ENCODE peak calls at places on chromosomes 1 and 21, in four cellular contexts. One of them, this sample, is unnamed.

GRCh38 chr1:30756545-30757195 is 904 bp downstream of the LAPTM5 start:
- DNase-seq in K562: peak
- DNase-seq in HL-60: peak
- DNase-seq in GM12878: no peak
- DNase-seq in this sample: no peak

GRCh38 chr1:186681136-186681535 is 913 bp upstream of the PTGS2 start:
- DNase-seq in K562: no peak
- DNase-seq in HL-60: no peak
- DNase-seq in GM12878: no peak
- DNase-seq in this sample: no peak

GRCh38 chr1:58689167-58689566 is 10.7 kb downstream of the MYSM1 start:
- DNase-seq in K562: no peak
- DNase-seq in HL-60: no peak
- DNase-seq in GM12878: no peak
- DNase-seq in this sample: no peak

GRCh38 chr1:10980841-10981727 is 31.4 kb upstream of the TARDBP start:
- DNase-seq in K562: no peak
- DNase-seq in HL-60: no peak
- DNase-seq in GM12878: no peak
- DNase-seq in this sample: no peak

GRCh38 chr1:240608707-240609106 is 3.2 kb downstream of the GREM2 start:
- DNase-seq in K562: no peak
- DNase-seq in HL-60: peak
- DNase-seq in GM12878: no peak
- DNase-seq in this sample: no peak

GRCh38 chr1:67652800-67653199 is 32.2 kb upstream of the GADD45A start:
- DNase-seq in K562: no peak
- DNase-seq in HL-60: no peak
- DNase-seq in GM12878: no peak
- DNase-seq in this sample: no peak

GRCh38 chr21:29130234-29130993 is at the start of gene MAP3K7CL:
- DNase-seq in K562: no peak
- DNase-seq in HL-60: no peak
- DNase-seq in GM12878: no peak
- DNase-seq in this sample: no peak

GRCh38 chr1:45442272-45442671 is 48.7 kb downstream of the TESK2 start:
- DNase-seq in K562: no peak
- DNase-seq in HL-60: no peak
- DNase-seq in GM12878: no peak
- DNase-seq in this sample: no peak

GRCh38 chr1:192550922-192551534 is 24.5 kb upstream of the RGS1 start:
- DNase-seq in K562: no peak
- DNase-seq in HL-60: peak
- DNase-seq in GM12878: peak
- DNase-seq in this sample: no peak

GRCh38 chr1:62725255-62725654 is 37.1 kb upstream of the DOCK7 start:
- DNase-seq in K562: no peak
- DNase-seq in HL-60: peak
- DNase-seq in GM12878: peak
- DNase-seq in this sample: no peak

GRCh38 chr1:74684301-74684700 is 10.7 kb upstream of the ERICH3 start:
- DNase-seq in K562: no peak
- DNase-seq in HL-60: no peak
- DNase-seq in GM12878: no peak
- DNase-seq in this sample: no peak

GRCh38 chr1:228902781-228903572 is 167.7 kb downstream of the RHOU start:
- DNase-seq in K562: no peak
- DNase-seq in HL-60: no peak
- DNase-seq in GM12878: no peak
- DNase-seq in this sample: no peak

GRCh38 chr1:15933684-15934083 is 42.2 kb downstream of the ZBTB17 start:
- DNase-seq in K562: no peak
- DNase-seq in HL-60: no peak
- DNase-seq in GM12878: no peak
- DNase-seq in this sample: no peak

GRCh38 chr1:65066379-65066765 is 81.6 kb upstream of the AK4 start:
- DNase-seq in K562: no peak
- DNase-seq in HL-60: no peak
- DNase-seq in GM12878: no peak
- DNase-seq in this sample: no peak

GRCh38 chr1:47755368-47755990 is 241.7 kb downstream of the TRABD2B start:
- DNase-seq in K562: peak
- DNase-seq in HL-60: peak
- DNase-seq in GM12878: no peak
- DNase-seq in this sample: peak

GRCh38 chr1:17009706-17010105 is 2.0 kb downstream of the ATP13A2 start:
- DNase-seq in K562: no peak
- DNase-seq in HL-60: peak
- DNase-seq in GM12878: no peak
- DNase-seq in this sample: no peak

GRCh38 chr1:221724931-221725605 is 16.8 kb downstream of the DUSP10 start:
- DNase-seq in K562: no peak
- DNase-seq in HL-60: peak
- DNase-seq in GM12878: no peak
- DNase-seq in this sample: no peak

GRCh38 chr1:221172836-221173235 is 293.6 kb downstream of the HLX start:
- DNase-seq in K562: no peak
- DNase-seq in HL-60: no peak
- DNase-seq in GM12878: no peak
- DNase-seq in this sample: no peak

GRCh38 chr1:106975944-106976343 is 80.5 kb upstream of the PRMT6 start:
- DNase-seq in K562: no peak
- DNase-seq in HL-60: no peak
- DNase-seq in GM12878: no peak
- DNase-seq in this sample: no peak

GRCh38 chr1:11069233-11069950 is 9.6 kb upstream of the SRM start:
- DNase-seq in K562: no peak
- DNase-seq in HL-60: peak
- DNase-seq in GM12878: no peak
- DNase-seq in this sample: no peak

GRCh38 chr1:91684599-91685196 is 184.0 kb downstream of the CDC7 start:
- DNase-seq in K562: no peak
- DNase-seq in HL-60: peak
- DNase-seq in GM12878: no peak
- DNase-seq in this sample: no peak

GRCh38 chr21:38798481-38798882 is 7.2 kb upstream of the ETS2 start:
- DNase-seq in K562: peak
- DNase-seq in HL-60: no peak
- DNase-seq in GM12878: no peak
- DNase-seq in this sample: no peak

GRCh38 chr1:67623906-67624305 is 61.1 kb upstream of the GADD45A start:
- DNase-seq in K562: no peak
- DNase-seq in HL-60: no peak
- DNase-seq in GM12878: no peak
- DNase-seq in this sample: no peak

GRCh38 chr1:40844887-40845878 is 17.0 kb downstream of the CITED4 start:
- DNase-seq in K562: no peak
- DNase-seq in HL-60: no peak
- DNase-seq in GM12878: no peak
- DNase-seq in this sample: no peak

GRCh38 chr1:31105646-31106045 is 40.1 kb upstream of the PUM1 start:
- DNase-seq in K562: no peak
- DNase-seq in HL-60: no peak
- DNase-seq in GM12878: no peak
- DNase-seq in this sample: no peak

GRCh38 chr1:34178072-34178471 is 1.4 kb downstream of the C1orf94 start:
- DNase-seq in K562: no peak
- DNase-seq in HL-60: no peak
- DNase-seq in GM12878: no peak
- DNase-seq in this sample: no peak

GRCh38 chr1:111406325-111406768 is 21.2 kb downstream of the OVGP1 start:
- DNase-seq in K562: no peak
- DNase-seq in HL-60: no peak
- DNase-seq in GM12878: peak
- DNase-seq in this sample: peak

GRCh38 chr1:245609354-245609753 is 454.6 kb downstream of the KIF26B start:
- DNase-seq in K562: no peak
- DNase-seq in HL-60: no peak
- DNase-seq in GM12878: no peak
- DNase-seq in this sample: no peak

GRCh38 chr21:45887788-45888187 is 93.8 kb upstream of the COL6A1 start:
- DNase-seq in K562: no peak
- DNase-seq in HL-60: no peak
- DNase-seq in GM12878: no peak
- DNase-seq in this sample: no peak

GRCh38 chr1:150692720-150693119 is 4.2 kb downstream of the GOLPH3L start:
- DNase-seq in K562: no peak
- DNase-seq in HL-60: no peak
- DNase-seq in GM12878: no peak
- DNase-seq in this sample: no peak

GRCh38 chr21:39675595-39675994 is 62.9 kb downstream of the B3GALT5 start:
- DNase-seq in K562: no peak
- DNase-seq in HL-60: no peak
- DNase-seq in GM12878: no peak
- DNase-seq in this sample: no peak

GRCh38 chr1:172105230-172105629 is 263.9 kb downstream of the DNM3 start:
- DNase-seq in K562: no peak
- DNase-seq in HL-60: no peak
- DNase-seq in GM12878: no peak
- DNase-seq in this sample: no peak

GRCh38 chr1:172112573-172112972 is 271.3 kb downstream of the DNM3 start:
- DNase-seq in K562: no peak
- DNase-seq in HL-60: no peak
- DNase-seq in GM12878: no peak
- DNase-seq in this sample: no peak

GRCh38 chr1:172108494-172108893 is 267.2 kb downstream of the DNM3 start:
- DNase-seq in K562: no peak
- DNase-seq in HL-60: no peak
- DNase-seq in GM12878: no peak
- DNase-seq in this sample: no peak

GRCh38 chr1:172107261-172107820 is 266.0 kb downstream of the DNM3 start:
- DNase-seq in K562: no peak
- DNase-seq in HL-60: no peak
- DNase-seq in GM12878: no peak
- DNase-seq in this sample: no peak

DNA sequence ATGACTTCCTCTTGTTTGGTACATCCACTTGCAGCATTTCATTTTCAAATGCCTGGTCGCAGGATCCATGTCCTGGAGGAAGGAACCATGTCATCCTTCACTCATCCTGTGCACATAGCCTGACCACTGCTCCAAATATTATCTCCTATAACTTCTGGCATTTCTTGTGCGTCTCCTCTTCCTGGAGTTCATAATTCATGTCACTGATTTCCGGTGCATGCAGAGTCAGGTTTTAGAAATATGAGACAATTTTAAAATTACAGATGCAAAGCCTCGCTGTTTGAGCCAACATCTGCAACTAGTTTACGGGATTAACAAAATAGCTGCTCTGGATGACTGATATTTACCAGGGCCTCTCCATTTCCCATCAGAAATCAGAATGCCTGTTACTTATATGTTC is 268.1 kb downstream of the DNM3 start:
- DNase-seq in K562: no peak
- DNase-seq in HL-60: no peak
- DNase-seq in GM12878: no peak
- DNase-seq in this sample: no peak
- TF ChIP-seq SPI1 in K562: no peak
- TF ChIP-seq SPI1 in HL-60: no peak
- TF ChIP-seq SPI1 in GM12878: no peak
- TF ChIP-seq SPI1 in this sample: no peak

GRCh38 chr1:200535605-200536004 is 84.9 kb downstream of the KIF14 start:
- DNase-seq in K562: no peak
- DNase-seq in HL-60: peak
- DNase-seq in GM12878: no peak
- DNase-seq in this sample: no peak

GRCh38 chr1:200526709-200527612 is 93.6 kb downstream of the KIF14 start:
- DNase-seq in K562: no peak
- DNase-seq in HL-60: no peak
- DNase-seq in GM12878: no peak
- DNase-seq in this sample: no peak

GRCh38 chr1:200527670-200528069 is 92.9 kb downstream of the KIF14 start:
- DNase-seq in K562: no peak
- DNase-seq in HL-60: no peak
- DNase-seq in GM12878: no peak
- DNase-seq in this sample: no peak

GRCh38 chr1:200528838-200529565 is 91.5 kb downstream of the KIF14 start:
- DNase-seq in K562: no peak
- DNase-seq in HL-60: no peak
- DNase-seq in GM12878: no peak
- DNase-seq in this sample: no peak

DNA sequence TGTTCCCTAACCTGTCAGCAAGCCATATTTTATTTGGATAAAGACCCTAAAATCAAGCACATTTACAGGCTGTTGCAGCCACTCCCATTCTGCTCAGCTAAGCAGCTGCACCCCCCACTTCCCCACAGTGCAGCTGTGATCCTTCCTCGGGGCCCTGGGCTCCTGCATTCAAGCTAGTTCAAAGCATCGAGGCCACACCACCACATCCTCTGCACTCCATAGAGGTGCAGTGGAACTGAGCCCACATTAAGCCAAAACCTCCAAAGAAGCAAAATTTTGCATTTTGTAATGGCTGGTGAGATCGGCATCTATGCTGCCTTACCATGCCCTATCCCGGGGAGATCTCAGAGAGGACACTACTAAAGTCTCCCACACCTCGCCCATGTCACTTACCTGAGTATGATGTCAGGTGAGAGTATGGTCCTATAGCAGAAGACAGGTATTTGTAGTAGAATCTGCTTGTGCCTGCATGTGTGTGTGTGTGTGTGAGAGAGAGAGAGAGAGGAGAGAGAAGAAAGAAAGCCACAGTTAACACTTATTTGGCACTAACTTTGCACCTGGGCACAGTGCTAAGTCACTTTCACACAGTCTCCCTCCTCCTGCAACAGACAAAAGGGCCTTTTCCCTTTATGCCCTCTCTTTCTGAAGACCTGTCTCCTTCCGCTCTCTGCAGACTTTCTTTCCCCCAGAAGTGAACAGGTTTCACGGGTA is 89.8 kb downstream of the KIF14 start:
- DNase-seq in K562: no peak
- DNase-seq in HL-60: peak
- DNase-seq in GM12878: no peak
- DNase-seq in this sample: no peak
- TF ChIP-seq SPI1 in K562: no peak
- TF ChIP-seq SPI1 in HL-60: peak
- TF ChIP-seq SPI1 in GM12878: no peak
- TF ChIP-seq SPI1 in this sample: no peak

GRCh38 chr1:53067886-53068285 is 5.9 kb downstream of the PODN start:
- DNase-seq in K562: no peak
- DNase-seq in HL-60: no peak
- DNase-seq in GM12878: no peak
- DNase-seq in this sample: no peak
- TF ChIP-seq SPI1 in K562: no peak
- TF ChIP-seq SPI1 in HL-60: no peak
- TF ChIP-seq SPI1 in GM12878: no peak
- TF ChIP-seq SPI1 in this sample: no peak

GRCh38 chr1:230263573-230264195 is 162.4 kb downstream of the PGBD5 start:
- DNase-seq in K562: no peak
- DNase-seq in HL-60: no peak
- DNase-seq in GM12878: no peak
- DNase-seq in this sample: no peak
- TF ChIP-seq SPI1 in K562: no peak
- TF ChIP-seq SPI1 in HL-60: no peak
- TF ChIP-seq SPI1 in GM12878: no peak
- TF ChIP-seq SPI1 in this sample: no peak

GRCh38 chr1:167722152-167722869 is 529 bp downstream of the MPZL1 start:
- DNase-seq in K562: peak
- DNase-seq in HL-60: no peak
- DNase-seq in GM12878: no peak
- DNase-seq in this sample: no peak
- TF ChIP-seq SPI1 in K562: no peak
- TF ChIP-seq SPI1 in HL-60: no peak
- TF ChIP-seq SPI1 in GM12878: no peak
- TF ChIP-seq SPI1 in this sample: no peak